ENCODE peak calls at places on chromosome 9, in five cellular contexts. One of them, this sample, is unnamed.

GRCh38 chr9:131744171-131744714 is 4.4 kb upstream of the RAPGEF1 start:
- DNase-seq in transverse colon: no peak
- DNase-seq in astrocyte of the spinal cord: no peak
- DNase-seq in upper lobe of right lung: no peak
- DNase-seq in CD4-positive, alpha-beta T cell: peak
- DNase-seq in this sample: no peak

GRCh38 chr9:99023831-99024230 is 80.1 kb downstream of the COL15A1 start:
- DNase-seq in transverse colon: no peak
- DNase-seq in astrocyte of the spinal cord: peak
- DNase-seq in upper lobe of right lung: no peak
- DNase-seq in CD4-positive, alpha-beta T cell: no peak
- DNase-seq in this sample: no peak

GRCh38 chr9:83920469-83920941 is 727 bp downstream of the KIF27 start:
- DNase-seq in transverse colon: peak
- DNase-seq in astrocyte of the spinal cord: peak
- DNase-seq in upper lobe of right lung: no peak
- DNase-seq in CD4-positive, alpha-beta T cell: no peak
- DNase-seq in this sample: no peak

GRCh38 chr9:129276486-129277260 is 98.6 kb upstream of the IER5L start:
- DNase-seq in transverse colon: no peak
- DNase-seq in astrocyte of the spinal cord: no peak
- DNase-seq in upper lobe of right lung: peak
- DNase-seq in CD4-positive, alpha-beta T cell: peak
- DNase-seq in this sample: no peak

GRCh38 chr9:69027355-69028097 is 8.0 kb upstream of the FXN start:
- DNase-seq in transverse colon: peak
- DNase-seq in astrocyte of the spinal cord: peak
- DNase-seq in upper lobe of right lung: no peak
- DNase-seq in CD4-positive, alpha-beta T cell: no peak
- DNase-seq in this sample: no peak

GRCh38 chr9:132644251-132644650 is 25.5 kb downstream of the DDX31 start:
- DNase-seq in transverse colon: no peak
- DNase-seq in astrocyte of the spinal cord: no peak
- DNase-seq in upper lobe of right lung: no peak
- DNase-seq in CD4-positive, alpha-beta T cell: no peak
- DNase-seq in this sample: no peak

GRCh38 chr9:125255781-125256391 is 5.7 kb upstream of the GAPVD1 start:
- DNase-seq in transverse colon: no peak
- DNase-seq in astrocyte of the spinal cord: no peak
- DNase-seq in upper lobe of right lung: no peak
- DNase-seq in CD4-positive, alpha-beta T cell: no peak
- DNase-seq in this sample: no peak

GRCh38 chr9:93062364-93062763 is 3.9 kb downstream of the SUSD3 start:
- DNase-seq in transverse colon: no peak
- DNase-seq in astrocyte of the spinal cord: no peak
- DNase-seq in upper lobe of right lung: no peak
- DNase-seq in CD4-positive, alpha-beta T cell: no peak
- DNase-seq in this sample: no peak

GRCh38 chr9:104351726-104352125 is 152.3 kb upstream of the OR13F1 start:
- DNase-seq in transverse colon: no peak
- DNase-seq in astrocyte of the spinal cord: no peak
- DNase-seq in upper lobe of right lung: no peak
- DNase-seq in CD4-positive, alpha-beta T cell: no peak
- DNase-seq in this sample: no peak

GRCh38 chr9:97387936-97388684 is 23.8 kb upstream of the TDRD7 start:
- DNase-seq in transverse colon: no peak
- DNase-seq in astrocyte of the spinal cord: no peak
- DNase-seq in upper lobe of right lung: no peak
- DNase-seq in CD4-positive, alpha-beta T cell: no peak
- DNase-seq in this sample: no peak

GRCh38 chr9:99112750-99113417 is 8.0 kb downstream of the TGFBR1 start:
- DNase-seq in transverse colon: no peak
- DNase-seq in astrocyte of the spinal cord: no peak
- DNase-seq in upper lobe of right lung: no peak
- DNase-seq in CD4-positive, alpha-beta T cell: peak
- DNase-seq in this sample: no peak

GRCh38 chr9:114080195-114080772 is 2.2 kb upstream of the AMBP start:
- DNase-seq in transverse colon: no peak
- DNase-seq in astrocyte of the spinal cord: no peak
- DNase-seq in upper lobe of right lung: no peak
- DNase-seq in CD4-positive, alpha-beta T cell: no peak
- DNase-seq in this sample: no peak

GRCh38 chr9:138100711-138101349 is 223.2 kb downstream of the CACNA1B start:
- DNase-seq in transverse colon: no peak
- DNase-seq in astrocyte of the spinal cord: no peak
- DNase-seq in upper lobe of right lung: peak
- DNase-seq in CD4-positive, alpha-beta T cell: peak
- DNase-seq in this sample: peak
- TF ChIP-seq CTCF in transverse colon: no peak
- TF ChIP-seq CTCF in astrocyte of the spinal cord: no peak
- TF ChIP-seq CTCF in upper lobe of right lung: peak
- TF ChIP-seq CTCF in CD4-positive, alpha-beta T cell: no peak
- TF ChIP-seq CTCF in this sample: peak

GRCh38 chr9:126667190-126668055 is 53.7 kb downstream of the LMX1B start:
- DNase-seq in transverse colon: no peak
- DNase-seq in astrocyte of the spinal cord: no peak
- DNase-seq in upper lobe of right lung: no peak
- DNase-seq in CD4-positive, alpha-beta T cell: no peak
- DNase-seq in this sample: no peak

GRCh38 chr9:126663661-126664072 is 49.9 kb downstream of the LMX1B start:
- DNase-seq in transverse colon: no peak
- DNase-seq in astrocyte of the spinal cord: no peak
- DNase-seq in upper lobe of right lung: no peak
- DNase-seq in CD4-positive, alpha-beta T cell: no peak
- DNase-seq in this sample: no peak

GRCh38 chr9:126666155-126666803 is 52.6 kb downstream of the LMX1B start:
- DNase-seq in transverse colon: no peak
- DNase-seq in astrocyte of the spinal cord: no peak
- DNase-seq in upper lobe of right lung: no peak
- DNase-seq in CD4-positive, alpha-beta T cell: no peak
- DNase-seq in this sample: no peak

GRCh38 chr9:126665696-126666035 is 51.9 kb downstream of the LMX1B start:
- DNase-seq in transverse colon: no peak
- DNase-seq in astrocyte of the spinal cord: no peak
- DNase-seq in upper lobe of right lung: no peak
- DNase-seq in CD4-positive, alpha-beta T cell: no peak
- DNase-seq in this sample: no peak

GRCh38 chr9:126664893-126665695 is 51.4 kb downstream of the LMX1B start:
- DNase-seq in transverse colon: no peak
- DNase-seq in astrocyte of the spinal cord: no peak
- DNase-seq in upper lobe of right lung: no peak
- DNase-seq in CD4-positive, alpha-beta T cell: no peak
- DNase-seq in this sample: no peak
- TF ChIP-seq CTCF in transverse colon: no peak
- TF ChIP-seq CTCF in astrocyte of the spinal cord: no peak
- TF ChIP-seq CTCF in upper lobe of right lung: no peak
- TF ChIP-seq CTCF in CD4-positive, alpha-beta T cell: no peak
- TF ChIP-seq CTCF in this sample: peak

GRCh38 chr9:126513159-126514036 is 100.3 kb upstream of the LMX1B start:
- DNase-seq in transverse colon: no peak
- DNase-seq in astrocyte of the spinal cord: no peak
- DNase-seq in upper lobe of right lung: no peak
- DNase-seq in CD4-positive, alpha-beta T cell: no peak
- DNase-seq in this sample: no peak
- TF ChIP-seq CTCF in transverse colon: no peak
- TF ChIP-seq CTCF in astrocyte of the spinal cord: no peak
- TF ChIP-seq CTCF in upper lobe of right lung: no peak
- TF ChIP-seq CTCF in CD4-positive, alpha-beta T cell: no peak
- TF ChIP-seq CTCF in this sample: no peak

GRCh38 chr9:112361602-112362001 is 18.3 kb upstream of the HSDL2 start:
- DNase-seq in transverse colon: no peak
- DNase-seq in astrocyte of the spinal cord: peak
- DNase-seq in upper lobe of right lung: no peak
- DNase-seq in CD4-positive, alpha-beta T cell: no peak
- DNase-seq in this sample: no peak
- TF ChIP-seq CTCF in transverse colon: peak
- TF ChIP-seq CTCF in astrocyte of the spinal cord: peak
- TF ChIP-seq CTCF in upper lobe of right lung: peak
- TF ChIP-seq CTCF in CD4-positive, alpha-beta T cell: peak
- TF ChIP-seq CTCF in this sample: peak

GRCh38 chr9:107044872-107045271 is 181.9 kb downstream of the ZNF462 start:
- DNase-seq in transverse colon: peak
- DNase-seq in astrocyte of the spinal cord: no peak
- DNase-seq in upper lobe of right lung: no peak
- DNase-seq in CD4-positive, alpha-beta T cell: no peak
- DNase-seq in this sample: no peak
- TF ChIP-seq CTCF in transverse colon: no peak
- TF ChIP-seq CTCF in astrocyte of the spinal cord: peak
- TF ChIP-seq CTCF in upper lobe of right lung: no peak
- TF ChIP-seq CTCF in CD4-positive, alpha-beta T cell: no peak
- TF ChIP-seq CTCF in this sample: no peak

GRCh38 chr9:36438536-36438935 is 38.5 kb upstream of the RNF38 start:
- DNase-seq in transverse colon: no peak
- DNase-seq in astrocyte of the spinal cord: no peak
- DNase-seq in upper lobe of right lung: no peak
- DNase-seq in CD4-positive, alpha-beta T cell: no peak
- DNase-seq in this sample: no peak

GRCh38 chr9:36431078-36431477 is 31.0 kb upstream of the RNF38 start:
- DNase-seq in transverse colon: no peak
- DNase-seq in astrocyte of the spinal cord: no peak
- DNase-seq in upper lobe of right lung: no peak
- DNase-seq in CD4-positive, alpha-beta T cell: no peak
- DNase-seq in this sample: no peak

GRCh38 chr9:36437790-36438189 is 37.7 kb upstream of the RNF38 start:
- DNase-seq in transverse colon: no peak
- DNase-seq in astrocyte of the spinal cord: no peak
- DNase-seq in upper lobe of right lung: no peak
- DNase-seq in CD4-positive, alpha-beta T cell: no peak
- DNase-seq in this sample: no peak

GRCh38 chr9:36436909-36437308 is 36.8 kb upstream of the RNF38 start:
- DNase-seq in transverse colon: no peak
- DNase-seq in astrocyte of the spinal cord: no peak
- DNase-seq in upper lobe of right lung: peak
- DNase-seq in CD4-positive, alpha-beta T cell: no peak
- DNase-seq in this sample: no peak

GRCh38 chr9:36433386-36433785 is 33.3 kb upstream of the RNF38 start:
- DNase-seq in transverse colon: no peak
- DNase-seq in astrocyte of the spinal cord: no peak
- DNase-seq in upper lobe of right lung: no peak
- DNase-seq in CD4-positive, alpha-beta T cell: no peak
- DNase-seq in this sample: no peak
- TF ChIP-seq CTCF in transverse colon: no peak
- TF ChIP-seq CTCF in astrocyte of the spinal cord: no peak
- TF ChIP-seq CTCF in upper lobe of right lung: no peak
- TF ChIP-seq CTCF in CD4-positive, alpha-beta T cell: no peak
- TF ChIP-seq CTCF in this sample: no peak

DNA sequence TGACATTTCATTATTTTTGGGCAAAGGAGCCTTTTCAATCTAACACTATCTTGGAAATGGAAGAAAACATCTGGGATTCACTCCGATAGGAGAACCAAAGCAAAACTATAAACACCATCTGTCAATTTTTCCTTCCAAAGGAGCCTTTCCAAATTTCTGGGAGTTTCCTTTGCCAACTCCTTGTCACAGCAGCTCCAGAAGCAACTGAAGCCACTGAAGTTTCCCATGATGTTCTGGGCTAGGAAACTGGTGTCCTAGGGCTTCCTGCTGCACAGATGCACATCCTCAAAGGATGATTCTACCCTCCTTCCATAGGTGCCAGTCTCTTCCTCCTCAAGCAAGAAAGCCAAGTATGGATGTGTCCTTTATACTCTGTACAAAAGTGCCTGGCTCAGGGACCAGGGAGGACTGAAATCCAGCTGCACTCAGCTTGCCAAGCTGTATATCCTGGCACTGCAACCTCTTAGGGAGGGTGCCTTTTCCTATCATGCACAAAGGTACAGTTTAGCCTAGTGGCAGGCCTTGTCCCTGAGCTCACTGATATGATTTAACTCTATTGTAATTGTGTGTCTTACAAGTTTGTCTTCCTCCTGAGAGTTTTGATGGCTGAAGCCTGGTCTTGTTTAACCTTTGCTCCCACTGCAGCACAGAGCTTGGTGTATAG is 8.5 kb upstream of the UBAP1 start:
- DNase-seq in transverse colon: no peak
- DNase-seq in astrocyte of the spinal cord: no peak
- DNase-seq in upper lobe of right lung: no peak
- DNase-seq in CD4-positive, alpha-beta T cell: no peak
- DNase-seq in this sample: no peak
- TF ChIP-seq CTCF in transverse colon: no peak
- TF ChIP-seq CTCF in astrocyte of the spinal cord: no peak
- TF ChIP-seq CTCF in upper lobe of right lung: no peak
- TF ChIP-seq CTCF in CD4-positive, alpha-beta T cell: no peak
- TF ChIP-seq CTCF in this sample: no peak

DNA sequence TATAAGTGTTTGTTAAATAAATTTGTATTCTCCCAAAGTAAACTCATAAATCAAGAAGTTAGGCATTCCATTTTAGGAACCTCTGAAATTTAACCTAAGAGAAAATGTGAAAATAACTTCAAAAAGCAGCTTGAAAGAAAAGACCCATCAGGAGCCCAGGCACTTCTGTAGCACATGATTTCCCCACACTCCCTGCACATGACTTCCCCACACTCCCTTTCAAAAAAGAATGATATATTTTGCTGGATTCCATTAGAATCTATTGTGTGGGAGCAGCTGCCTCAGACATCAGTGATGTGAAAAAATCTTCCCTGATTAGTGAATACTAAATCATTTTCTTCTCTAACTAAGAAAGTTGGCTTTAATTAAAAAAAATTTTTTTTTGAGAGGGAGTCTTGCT is 83.3 kb downstream of the GLDC start:
- DNase-seq in transverse colon: no peak
- DNase-seq in astrocyte of the spinal cord: no peak
- DNase-seq in upper lobe of right lung: no peak
- DNase-seq in CD4-positive, alpha-beta T cell: no peak
- DNase-seq in this sample: no peak
- TF ChIP-seq CTCF in transverse colon: no peak
- TF ChIP-seq CTCF in astrocyte of the spinal cord: no peak
- TF ChIP-seq CTCF in upper lobe of right lung: no peak
- TF ChIP-seq CTCF in CD4-positive, alpha-beta T cell: no peak
- TF ChIP-seq CTCF in this sample: no peak

GRCh38 chr9:88920645-88921044 is 70.6 kb upstream of the S1PR3 start:
- DNase-seq in transverse colon: no peak
- DNase-seq in astrocyte of the spinal cord: no peak
- DNase-seq in upper lobe of right lung: no peak
- DNase-seq in CD4-positive, alpha-beta T cell: no peak
- DNase-seq in this sample: no peak
- TF ChIP-seq CTCF in transverse colon: no peak
- TF ChIP-seq CTCF in astrocyte of the spinal cord: peak
- TF ChIP-seq CTCF in upper lobe of right lung: no peak
- TF ChIP-seq CTCF in CD4-positive, alpha-beta T cell: no peak
- TF ChIP-seq CTCF in this sample: no peak

GRCh38 chr9:134882204-134882785 is 1.7 kb downstream of the FCN2 start:
- DNase-seq in transverse colon: no peak
- DNase-seq in astrocyte of the spinal cord: no peak
- DNase-seq in upper lobe of right lung: no peak
- DNase-seq in CD4-positive, alpha-beta T cell: no peak
- DNase-seq in this sample: no peak

GRCh38 chr9:134886413-134886913 is 5.9 kb downstream of the FCN2 start:
- DNase-seq in transverse colon: no peak
- DNase-seq in astrocyte of the spinal cord: no peak
- DNase-seq in upper lobe of right lung: peak
- DNase-seq in CD4-positive, alpha-beta T cell: peak
- DNase-seq in this sample: no peak

GRCh38 chr9:134883040-134883782 is 2.6 kb downstream of the FCN2 start:
- DNase-seq in transverse colon: no peak
- DNase-seq in astrocyte of the spinal cord: no peak
- DNase-seq in upper lobe of right lung: no peak
- DNase-seq in CD4-positive, alpha-beta T cell: no peak
- DNase-seq in this sample: no peak

GRCh38 chr9:134885647-134886412 is 5.2 kb downstream of the FCN2 start:
- DNase-seq in transverse colon: no peak
- DNase-seq in astrocyte of the spinal cord: no peak
- DNase-seq in upper lobe of right lung: peak
- DNase-seq in CD4-positive, alpha-beta T cell: peak
- DNase-seq in this sample: no peak

GRCh38 chr9:134884492-134884891 is 3.9 kb downstream of the FCN2 start:
- DNase-seq in transverse colon: no peak
- DNase-seq in astrocyte of the spinal cord: no peak
- DNase-seq in upper lobe of right lung: no peak
- DNase-seq in CD4-positive, alpha-beta T cell: no peak
- DNase-seq in this sample: no peak
- TF ChIP-seq CTCF in transverse colon: no peak
- TF ChIP-seq CTCF in astrocyte of the spinal cord: no peak
- TF ChIP-seq CTCF in upper lobe of right lung: no peak
- TF ChIP-seq CTCF in CD4-positive, alpha-beta T cell: no peak
- TF ChIP-seq CTCF in this sample: no peak